ENCODE peak calls at places on chromosomes 12 and 14, in seven cellular contexts. T is NCI-H524; G is left lung; K is Jurkat, Clone E6-1; W is A172; N is EL; Z is activated CD8-positive, alpha-beta memory T cell treated with anti-CD3 and anti-CD28 coated beads, Interleukin-2, amount 50 U/mL, for 48 hours. J is an unnamed sample.

GRCh38 chr12:6847676-6848075 is 3.4 kb downstream of the CDCA3 start:
- DNase-seq in T (peak; percentile 26), G (no peak), K (no peak), W (no peak), N (no peak), Z (no peak), J (no peak)

GRCh38 chr12:6461401-6462233 is 8.9 kb downstream of the VAMP1 start:
- DNase-seq in T (no peak), G (peak; percentile 83), K (peak; percentile 98), W (peak; percentile 6), N (peak; percentile 34), Z (peak; percentile 88), J (no peak)

GRCh38 chr12:59742831-59743230 is 147.0 kb downstream of the SLC16A7 start:
- DNase-seq in T (no peak), G (no peak), K (no peak), W (no peak), N (peak; percentile 60), Z (no peak), J (no peak)

GRCh38 chr14:100816950-100817901 is 8.7 kb upstream of the MEG3 start:
- DNase-seq in T (no peak), G (no peak), K (no peak), W (no peak), N (no peak), Z (no peak), J (no peak)

GRCh38 chr12:101824831-101825230 is 5.9 kb downstream of the GNPTAB start:
- DNase-seq in T (no peak), G (no peak), K (no peak), W (no peak), N (no peak), Z (no peak), J (no peak)

GRCh38 chr12:94145231-94145979 is 3.0 kb upstream of the PLXNC1 start:
- DNase-seq in T (no peak), G (no peak), K (no peak), W (peak; percentile 13), N (peak; percentile 64), Z (peak; percentile 47), J (no peak)

GRCh38 chr12:27048822-27049752 is 26.7 kb downstream of the MED21 start:
- DNase-seq in T (no peak), G (no peak), K (no peak), W (peak; percentile 41), N (peak; percentile 76), Z (no peak), J (peak; percentile 55)

GRCh38 chr12:105418232-105418631 is 87.7 kb downstream of the C12orf75 start:
- DNase-seq in T (no peak), G (no peak), K (no peak), W (peak; percentile 94), N (peak; percentile 99), Z (no peak), J (peak; percentile 75)

GRCh38 chr12:25644964-25645363 is 91.9 kb upstream of the LMNTD1 start:
- DNase-seq in T (no peak), G (no peak), K (no peak), W (no peak), N (no peak), Z (no peak), J (no peak)

GRCh38 chr12:27970981-27971489 is 1.5 kb downstream of the PTHLH start:
- DNase-seq in T (no peak), G (no peak), K (no peak), W (no peak), N (no peak), Z (peak; percentile 53), J (peak; percentile 27)

GRCh38 chr14:21526672-21527319 is 650 bp upstream of the SALL2 start:
- DNase-seq in T (peak; percentile 25), G (no peak), K (no peak), W (no peak), N (no peak), Z (no peak), J (no peak)

GRCh38 chr14:103735439-103735814 is 19.8 kb downstream of the ZFYVE21 start:
- DNase-seq in T (no peak), G (no peak), K (no peak), W (no peak), N (no peak), Z (no peak), J (no peak)

GRCh38 chr14:69880051-69880487 is 853 bp downstream of the SMOC1 start:
- DNase-seq in T (no peak), G (no peak), K (no peak), W (no peak), N (no peak), Z (no peak), J (no peak)

GRCh38 chr12:22306311-22306710 is 28.2 kb downstream of the ST8SIA1 start:
- DNase-seq in T (no peak), G (no peak), K (no peak), W (no peak), N (no peak), Z (no peak), J (no peak)

GRCh38 chr14:69699743-69700309 is 67.1 kb upstream of the SRSF5 start:
- DNase-seq in T (no peak), G (no peak), K (no peak), W (no peak), N (no peak), Z (no peak), J (no peak)

GRCh38 chr12:57781241-57781640 is 1.3 kb upstream of the TSFM start:
- DNase-seq in T (no peak), G (no peak), K (peak; percentile 51), W (no peak), N (no peak), Z (no peak), J (no peak)

J was measured in RWPE1.